ENCODE peak calls at places on chromosomes 1 and 21, in eight cellular contexts. One of them, this sample, is unnamed.

GRCh38 chr1:16913866-16914662 is 7.7 kb upstream of the CROCC start:
- DNase-seq in mucosa of descending colon: peak
- DNase-seq in CD4-positive, CD25-positive, alpha-beta regulatory T cell: peak
- DNase-seq in fibroblast of lung: peak
- DNase-seq in epithelial cell of esophagus: peak
- DNase-seq in choroid plexus epithelial cell: peak
- DNase-seq in AG09309: peak
- DNase-seq in GM12865: peak
- DNase-seq in this sample: peak

GRCh38 chr21:14533555-14534400 is 12.3 kb downstream of the SAMSN1 start:
- DNase-seq in mucosa of descending colon: no peak
- DNase-seq in CD4-positive, CD25-positive, alpha-beta regulatory T cell: peak
- DNase-seq in fibroblast of lung: peak
- DNase-seq in epithelial cell of esophagus: peak
- DNase-seq in choroid plexus epithelial cell: peak
- DNase-seq in AG09309: no peak
- DNase-seq in GM12865: peak
- DNase-seq in this sample: peak

GRCh38 chr1:2526824-2527552 is 592 bp upstream of the PANK4 start:
- DNase-seq in mucosa of descending colon: peak
- DNase-seq in CD4-positive, CD25-positive, alpha-beta regulatory T cell: no peak
- DNase-seq in fibroblast of lung: peak
- DNase-seq in epithelial cell of esophagus: peak
- DNase-seq in choroid plexus epithelial cell: no peak
- DNase-seq in AG09309: no peak
- DNase-seq in GM12865: peak
- DNase-seq in this sample: no peak

GRCh38 chr1:19341201-19342076 is 29.3 kb downstream of the SLC66A1 start:
- DNase-seq in mucosa of descending colon: peak
- DNase-seq in CD4-positive, CD25-positive, alpha-beta regulatory T cell: peak
- DNase-seq in fibroblast of lung: peak
- DNase-seq in epithelial cell of esophagus: peak
- DNase-seq in choroid plexus epithelial cell: peak
- DNase-seq in AG09309: peak
- DNase-seq in GM12865: peak
- DNase-seq in this sample: peak

GRCh38 chr1:110872745-110873435 is at the start of gene CD53:
- DNase-seq in mucosa of descending colon: peak
- DNase-seq in CD4-positive, CD25-positive, alpha-beta regulatory T cell: peak
- DNase-seq in fibroblast of lung: no peak
- DNase-seq in epithelial cell of esophagus: no peak
- DNase-seq in choroid plexus epithelial cell: no peak
- DNase-seq in AG09309: no peak
- DNase-seq in GM12865: peak
- DNase-seq in this sample: no peak

GRCh38 chr1:165235158-165235776 is 121.2 kb downstream of the LMX1A start:
- DNase-seq in mucosa of descending colon: no peak
- DNase-seq in CD4-positive, CD25-positive, alpha-beta regulatory T cell: no peak
- DNase-seq in fibroblast of lung: no peak
- DNase-seq in epithelial cell of esophagus: no peak
- DNase-seq in choroid plexus epithelial cell: no peak
- DNase-seq in AG09309: no peak
- DNase-seq in GM12865: no peak
- DNase-seq in this sample: no peak

GRCh38 chr1:65069186-65069585 is 78.8 kb upstream of the AK4 start:
- DNase-seq in mucosa of descending colon: peak
- DNase-seq in CD4-positive, CD25-positive, alpha-beta regulatory T cell: no peak
- DNase-seq in fibroblast of lung: no peak
- DNase-seq in epithelial cell of esophagus: no peak
- DNase-seq in choroid plexus epithelial cell: no peak
- DNase-seq in AG09309: no peak
- DNase-seq in GM12865: no peak
- DNase-seq in this sample: no peak

GRCh38 chr1:199585392-199585791 is 442.1 kb upstream of the NR5A2 start:
- DNase-seq in mucosa of descending colon: no peak
- DNase-seq in CD4-positive, CD25-positive, alpha-beta regulatory T cell: no peak
- DNase-seq in fibroblast of lung: no peak
- DNase-seq in epithelial cell of esophagus: peak
- DNase-seq in choroid plexus epithelial cell: no peak
- DNase-seq in AG09309: no peak
- DNase-seq in GM12865: no peak
- DNase-seq in this sample: no peak

GRCh38 chr1:47839460-47839760 is 157.8 kb downstream of the TRABD2B start:
- DNase-seq in mucosa of descending colon: peak
- DNase-seq in CD4-positive, CD25-positive, alpha-beta regulatory T cell: no peak
- DNase-seq in fibroblast of lung: no peak
- DNase-seq in epithelial cell of esophagus: no peak
- DNase-seq in choroid plexus epithelial cell: no peak
- DNase-seq in AG09309: no peak
- DNase-seq in GM12865: no peak
- DNase-seq in this sample: no peak

GRCh38 chr1:229989591-229990248 is 77.3 kb upstream of the GALNT2 start:
- DNase-seq in mucosa of descending colon: no peak
- DNase-seq in CD4-positive, CD25-positive, alpha-beta regulatory T cell: no peak
- DNase-seq in fibroblast of lung: no peak
- DNase-seq in epithelial cell of esophagus: no peak
- DNase-seq in choroid plexus epithelial cell: no peak
- DNase-seq in AG09309: no peak
- DNase-seq in GM12865: no peak
- DNase-seq in this sample: no peak

GRCh38 chr1:15683411-15684039 is 595 bp upstream of the PLEKHM2 start:
- DNase-seq in mucosa of descending colon: no peak
- DNase-seq in CD4-positive, CD25-positive, alpha-beta regulatory T cell: no peak
- DNase-seq in fibroblast of lung: no peak
- DNase-seq in epithelial cell of esophagus: no peak
- DNase-seq in choroid plexus epithelial cell: no peak
- DNase-seq in AG09309: no peak
- DNase-seq in GM12865: no peak
- DNase-seq in this sample: no peak

GRCh38 chr1:183218981-183219621 is 33.0 kb downstream of the LAMC2 start:
- DNase-seq in mucosa of descending colon: peak
- DNase-seq in CD4-positive, CD25-positive, alpha-beta regulatory T cell: peak
- DNase-seq in fibroblast of lung: no peak
- DNase-seq in epithelial cell of esophagus: peak
- DNase-seq in choroid plexus epithelial cell: no peak
- DNase-seq in AG09309: no peak
- DNase-seq in GM12865: peak
- DNase-seq in this sample: no peak

GRCh38 chr1:36411674-36412648 is 14.3 kb upstream of the LSM10 start:
- DNase-seq in mucosa of descending colon: no peak
- DNase-seq in CD4-positive, CD25-positive, alpha-beta regulatory T cell: peak
- DNase-seq in fibroblast of lung: peak
- DNase-seq in epithelial cell of esophagus: peak
- DNase-seq in choroid plexus epithelial cell: peak
- DNase-seq in AG09309: no peak
- DNase-seq in GM12865: peak
- DNase-seq in this sample: no peak

GRCh38 chr1:22071511-22071910 is 19.0 kb downstream of the CDC42 start:
- DNase-seq in mucosa of descending colon: no peak
- DNase-seq in CD4-positive, CD25-positive, alpha-beta regulatory T cell: no peak
- DNase-seq in fibroblast of lung: no peak
- DNase-seq in epithelial cell of esophagus: no peak
- DNase-seq in choroid plexus epithelial cell: no peak
- DNase-seq in AG09309: no peak
- DNase-seq in GM12865: no peak
- DNase-seq in this sample: no peak

GRCh38 chr1:240031009-240031408 is 60.7 kb upstream of the FMN2 start:
- DNase-seq in mucosa of descending colon: no peak
- DNase-seq in CD4-positive, CD25-positive, alpha-beta regulatory T cell: no peak
- DNase-seq in fibroblast of lung: peak
- DNase-seq in epithelial cell of esophagus: peak
- DNase-seq in choroid plexus epithelial cell: peak
- DNase-seq in AG09309: peak
- DNase-seq in GM12865: no peak
- DNase-seq in this sample: peak

GRCh38 chr1:194487172-194487571 is 1300.8 kb upstream of the B3GALT2 start:
- DNase-seq in mucosa of descending colon: no peak
- DNase-seq in CD4-positive, CD25-positive, alpha-beta regulatory T cell: no peak
- DNase-seq in fibroblast of lung: no peak
- DNase-seq in epithelial cell of esophagus: no peak
- DNase-seq in choroid plexus epithelial cell: no peak
- DNase-seq in AG09309: no peak
- DNase-seq in GM12865: no peak
- DNase-seq in this sample: no peak

GRCh38 chr1:15667362-15667761 is 16.8 kb upstream of the PLEKHM2 start:
- DNase-seq in mucosa of descending colon: no peak
- DNase-seq in CD4-positive, CD25-positive, alpha-beta regulatory T cell: no peak
- DNase-seq in fibroblast of lung: no peak
- DNase-seq in epithelial cell of esophagus: no peak
- DNase-seq in choroid plexus epithelial cell: no peak
- DNase-seq in AG09309: no peak
- DNase-seq in GM12865: no peak
- DNase-seq in this sample: no peak

GRCh38 chr1:37096523-37096922 is 62.2 kb upstream of the GRIK3 start:
- DNase-seq in mucosa of descending colon: no peak
- DNase-seq in CD4-positive, CD25-positive, alpha-beta regulatory T cell: no peak
- DNase-seq in fibroblast of lung: no peak
- DNase-seq in epithelial cell of esophagus: no peak
- DNase-seq in choroid plexus epithelial cell: no peak
- DNase-seq in AG09309: no peak
- DNase-seq in GM12865: peak
- DNase-seq in this sample: no peak

GRCh38 chr1:246161626-246162025 is 345.5 kb downstream of the SMYD3 start:
- DNase-seq in mucosa of descending colon: no peak
- DNase-seq in CD4-positive, CD25-positive, alpha-beta regulatory T cell: no peak
- DNase-seq in fibroblast of lung: peak
- DNase-seq in epithelial cell of esophagus: peak
- DNase-seq in choroid plexus epithelial cell: peak
- DNase-seq in AG09309: peak
- DNase-seq in GM12865: no peak
- DNase-seq in this sample: peak

GRCh38 chr1:170067253-170067819 is 7.2 kb downstream of the KIFAP3 start:
- DNase-seq in mucosa of descending colon: peak
- DNase-seq in CD4-positive, CD25-positive, alpha-beta regulatory T cell: no peak
- DNase-seq in fibroblast of lung: peak
- DNase-seq in epithelial cell of esophagus: no peak
- DNase-seq in choroid plexus epithelial cell: no peak
- DNase-seq in AG09309: no peak
- DNase-seq in GM12865: peak
- DNase-seq in this sample: no peak

GRCh38 chr1:225498539-225499135 is 70.8 kb upstream of the LBR start:
- DNase-seq in mucosa of descending colon: no peak
- DNase-seq in CD4-positive, CD25-positive, alpha-beta regulatory T cell: no peak
- DNase-seq in fibroblast of lung: peak
- DNase-seq in epithelial cell of esophagus: no peak
- DNase-seq in choroid plexus epithelial cell: peak
- DNase-seq in AG09309: no peak
- DNase-seq in GM12865: no peak
- DNase-seq in this sample: peak

DNA sequence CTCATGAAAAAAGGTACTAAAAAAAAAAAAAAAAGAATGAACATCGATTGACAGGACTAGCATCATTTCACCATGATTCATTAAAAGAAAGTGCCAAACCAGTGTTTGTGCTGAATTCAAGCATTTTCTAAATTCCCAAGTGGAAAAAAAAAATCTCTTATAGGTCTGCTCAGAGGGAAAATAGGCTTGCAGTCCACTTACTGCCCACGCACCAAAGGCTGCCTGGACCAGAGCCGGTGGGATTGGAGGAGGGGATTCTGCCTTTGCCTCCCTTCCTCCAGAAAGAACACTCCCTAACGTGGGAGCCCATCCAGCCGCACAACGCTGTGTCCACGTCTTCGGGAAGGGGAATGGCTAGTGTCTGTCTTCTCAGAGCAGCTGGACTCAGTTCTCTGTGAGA is 5.5 kb upstream of the TRAPPC10 start:
- DNase-seq in mucosa of descending colon: no peak
- DNase-seq in CD4-positive, CD25-positive, alpha-beta regulatory T cell: no peak
- DNase-seq in fibroblast of lung: peak
- DNase-seq in epithelial cell of esophagus: no peak
- DNase-seq in choroid plexus epithelial cell: peak
- DNase-seq in AG09309: peak
- DNase-seq in GM12865: no peak
- DNase-seq in this sample: no peak
- H3K4me3 ChIP-seq in mucosa of descending colon: no peak
- H3K4me3 ChIP-seq in CD4-positive, CD25-positive, alpha-beta regulatory T cell: no peak
- H3K4me3 ChIP-seq in fibroblast of lung: no peak
- H3K4me3 ChIP-seq in epithelial cell of esophagus: no peak
- H3K4me3 ChIP-seq in choroid plexus epithelial cell: no peak
- H3K4me3 ChIP-seq in AG09309: no peak
- H3K4me3 ChIP-seq in GM12865: no peak
- H3K4me3 ChIP-seq in this sample: no peak

DNA sequence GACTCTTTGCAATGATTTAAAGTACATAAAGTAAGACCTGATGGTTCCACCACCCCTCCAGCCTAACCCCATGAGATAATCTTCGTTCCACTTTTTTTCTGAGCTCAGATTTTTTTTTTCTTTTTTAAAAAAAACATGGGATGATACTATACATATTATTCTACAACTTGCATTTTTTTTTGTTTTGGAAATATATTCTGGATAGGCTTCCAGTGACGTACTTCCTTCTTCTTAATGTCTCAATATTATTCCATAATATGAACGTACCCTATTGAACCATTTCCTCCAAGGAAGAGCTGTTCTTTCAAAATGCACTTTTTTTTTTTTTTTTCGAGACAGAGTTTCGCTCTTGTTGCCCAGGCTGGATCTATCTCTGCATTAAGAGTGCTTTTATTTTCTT is 1.6 kb downstream of the EDEM3 start:
- DNase-seq in mucosa of descending colon: no peak
- DNase-seq in CD4-positive, CD25-positive, alpha-beta regulatory T cell: no peak
- DNase-seq in fibroblast of lung: no peak
- DNase-seq in epithelial cell of esophagus: no peak
- DNase-seq in choroid plexus epithelial cell: no peak
- DNase-seq in AG09309: no peak
- DNase-seq in GM12865: no peak
- DNase-seq in this sample: no peak
- H3K4me3 ChIP-seq in mucosa of descending colon: peak
- H3K4me3 ChIP-seq in CD4-positive, CD25-positive, alpha-beta regulatory T cell: peak
- H3K4me3 ChIP-seq in fibroblast of lung: peak
- H3K4me3 ChIP-seq in epithelial cell of esophagus: no peak
- H3K4me3 ChIP-seq in choroid plexus epithelial cell: no peak
- H3K4me3 ChIP-seq in AG09309: no peak
- H3K4me3 ChIP-seq in GM12865: peak
- H3K4me3 ChIP-seq in this sample: peak

GRCh38 chr1:234933475-234933874 is 195.2 kb downstream of the TOMM20 start:
- DNase-seq in mucosa of descending colon: no peak
- DNase-seq in CD4-positive, CD25-positive, alpha-beta regulatory T cell: no peak
- DNase-seq in fibroblast of lung: peak
- DNase-seq in epithelial cell of esophagus: peak
- DNase-seq in choroid plexus epithelial cell: peak
- DNase-seq in AG09309: no peak
- DNase-seq in GM12865: peak
- DNase-seq in this sample: peak
- H3K4me3 ChIP-seq in mucosa of descending colon: no peak
- H3K4me3 ChIP-seq in CD4-positive, CD25-positive, alpha-beta regulatory T cell: no peak
- H3K4me3 ChIP-seq in fibroblast of lung: no peak
- H3K4me3 ChIP-seq in epithelial cell of esophagus: no peak
- H3K4me3 ChIP-seq in choroid plexus epithelial cell: no peak
- H3K4me3 ChIP-seq in AG09309: no peak
- H3K4me3 ChIP-seq in GM12865: no peak
- H3K4me3 ChIP-seq in this sample: no peak

GRCh38 chr1:52518962-52519361 is 33.9 kb downstream of the TUT4 start:
- DNase-seq in mucosa of descending colon: no peak
- DNase-seq in CD4-positive, CD25-positive, alpha-beta regulatory T cell: no peak
- DNase-seq in fibroblast of lung: no peak
- DNase-seq in epithelial cell of esophagus: peak
- DNase-seq in choroid plexus epithelial cell: no peak
- DNase-seq in AG09309: no peak
- DNase-seq in GM12865: no peak
- DNase-seq in this sample: no peak

GRCh38 chr1:52523376-52523775 is 29.5 kb downstream of the TUT4 start:
- DNase-seq in mucosa of descending colon: no peak
- DNase-seq in CD4-positive, CD25-positive, alpha-beta regulatory T cell: peak
- DNase-seq in fibroblast of lung: peak
- DNase-seq in epithelial cell of esophagus: no peak
- DNase-seq in choroid plexus epithelial cell: peak
- DNase-seq in AG09309: no peak
- DNase-seq in GM12865: peak
- DNase-seq in this sample: no peak

GRCh38 chr1:52520149-52520548 is 32.7 kb downstream of the TUT4 start:
- DNase-seq in mucosa of descending colon: no peak
- DNase-seq in CD4-positive, CD25-positive, alpha-beta regulatory T cell: no peak
- DNase-seq in fibroblast of lung: peak
- DNase-seq in epithelial cell of esophagus: peak
- DNase-seq in choroid plexus epithelial cell: peak
- DNase-seq in AG09309: peak
- DNase-seq in GM12865: peak
- DNase-seq in this sample: peak
- H3K4me3 ChIP-seq in mucosa of descending colon: no peak
- H3K4me3 ChIP-seq in CD4-positive, CD25-positive, alpha-beta regulatory T cell: no peak
- H3K4me3 ChIP-seq in fibroblast of lung: no peak
- H3K4me3 ChIP-seq in epithelial cell of esophagus: no peak
- H3K4me3 ChIP-seq in choroid plexus epithelial cell: no peak
- H3K4me3 ChIP-seq in AG09309: no peak
- H3K4me3 ChIP-seq in GM12865: no peak
- H3K4me3 ChIP-seq in this sample: no peak

This sample was measured in skeletal muscle cell.